ENCODE peak calls at places on chromosomes 1 and 21, in five cellular contexts. J, X, S, V and P are unnamed samples.

GRCh38 chr21:45056917-45057560 is 17.3 kb upstream of the ADARB1 start:
- DNase-seq in X (no peak), V (peak), S (no peak), J (no peak), P (no peak)

GRCh38 chr1:2196901-2197638 is 2.5 kb upstream of the FAAP20 start:
- DNase-seq in V (no peak), S (no peak), X (no peak), J (no peak), P (no peak)

GRCh38 chr21:27077501-27077900 is 110.6 kb upstream of the ADAMTS5 start:
- DNase-seq in X (no peak), S (no peak), J (no peak), V (no peak), P (no peak)

GRCh38 chr21:43758132-43758619 is 17.9 kb downstream of the CSTB start:
- DNase-seq in S (no peak), J (no peak), X (peak), V (no peak), P (peak)

GRCh38 chr1:66331641-66332523 is 202.1 kb upstream of the SGIP1 start:
- DNase-seq in X (peak), V (peak), S (no peak), J (peak), P (peak)

GRCh38 chr1:151346082-151346768 is 827 bp downstream of the RFX5 start:
- DNase-seq in S (no peak), X (no peak), V (no peak), J (no peak), P (no peak)

GRCh38 chr1:210711825-210712224 is 383.1 kb downstream of the HHAT start:
- DNase-seq in J (no peak), S (no peak), X (no peak), V (no peak), P (no peak)

GRCh38 chr1:9371951-9372350 is 79.3 kb downstream of the SPSB1 start:
- DNase-seq in V (no peak), J (no peak), X (no peak), S (no peak), P (no peak)

GRCh38 chr1:118115567-118116272 is 69.3 kb downstream of the SPAG17 start:
- DNase-seq in J (no peak), V (no peak), X (no peak), S (no peak), P (no peak)

GRCh38 chr1:221620437-221621384 is 121.2 kb downstream of the DUSP10 start:
- DNase-seq in X (no peak), V (no peak), J (no peak), S (no peak), P (no peak)

GRCh38 chr1:196393742-196394141 is 214.5 kb downstream of the KCNT2 start:
- DNase-seq in J (peak), X (no peak), V (peak), S (no peak), P (no peak)

GRCh38 chr1:240765732-240766363 is 153.9 kb upstream of the GREM2 start:
- DNase-seq in S (no peak), X (no peak), J (no peak), V (no peak), P (no peak)

GRCh38 chr1:96710708-96711477 is 10.7 kb upstream of the PTBP2 start:
- DNase-seq in J (no peak), V (no peak), X (no peak), S (no peak), P (no peak)

GRCh38 chr1:22225858-22226584 is 83.1 kb upstream of the WNT4 start:
- DNase-seq in S (no peak), V (no peak), X (no peak), J (no peak), P (no peak)

GRCh38 chr1:168643152-168643551 is 66.7 kb downstream of the XCL1 start:
- DNase-seq in X (no peak), V (no peak), S (no peak), J (no peak), P (no peak)

GRCh38 chr1:53484705-53485477 is 25.7 kb downstream of the DMRTB1 start:
- DNase-seq in V (no peak), S (no peak), X (no peak), J (no peak), P (no peak)

GRCh38 chr1:50832167-50832566 is 127.9 kb downstream of the FAF1 start:
- DNase-seq in X (no peak), J (no peak), V (no peak), S (no peak), P (no peak)

GRCh38 chr1:162029205-162029604 is 5.5 kb upstream of the OLFML2B start:
- DNase-seq in S (no peak), J (no peak), V (no peak), X (no peak), P (no peak)

GRCh38 chr1:44029911-44030605 is 1.2 kb downstream of the SLC6A9 start:
- DNase-seq in S (peak), X (peak), V (peak), J (peak), P (peak)

GRCh38 chr1:225809842-225810578 is at the start of gene EPHX1:
- DNase-seq in V (peak), S (peak), J (peak), X (peak), P (peak)

GRCh38 chr1:30919025-30919881 is 10.7 kb upstream of the SDC3 start:
- DNase-seq in J (no peak), S (no peak), V (peak), X (no peak), P (no peak)

GRCh38 chr21:27379381-27379780 is 412.5 kb upstream of the ADAMTS5 start:
- DNase-seq in J (no peak), S (no peak), X (no peak), V (no peak), P (no peak)

GRCh38 chr1:224769987-224770693 is 154.0 kb downstream of the CNIH3 start:
- DNase-seq in J (no peak), S (no peak), V (no peak), X (no peak), P (peak)

GRCh38 chr1:212782422-212783154 is 9.0 kb downstream of the NSL1 start:
- DNase-seq in J (no peak), X (no peak), S (no peak), V (no peak), P (no peak)

GRCh38 chr1:223062177-223062576 is 80.9 kb downstream of the TLR5 start:
- DNase-seq in X (no peak), V (no peak), J (no peak), S (no peak), P (no peak)

GRCh38 chr1:30929135-30929889 is 20.8 kb upstream of the SDC3 start:
- DNase-seq in S (no peak), X (no peak), J (no peak), V (no peak), P (peak)

GRCh38 chr1:7584643-7585042 is 186.5 kb upstream of the VAMP3 start:
- DNase-seq in X (no peak), S (no peak), J (no peak), V (peak), P (no peak)

GRCh38 chr1:11196945-11197344 is 7.8 kb downstream of the ANGPTL7 start:
- DNase-seq in X (no peak), S (no peak), V (no peak), J (no peak), P (no peak)

GRCh38 chr1:156499703-156500577 is 635 bp downstream of the MEF2D start:
- DNase-seq in J (no peak), S (no peak), X (no peak), V (peak), P (no peak)

GRCh38 chr21:34022557-34023335 is 50.6 kb upstream of the MRPS6 start:
- DNase-seq in S (no peak), J (no peak), X (no peak), V (no peak), P (no peak)

GRCh38 chr1:223609066-223609465 is 56.4 kb downstream of the CAPN8 start:
- DNase-seq in V (no peak), S (no peak), J (no peak), X (no peak), P (no peak)

GRCh38 chr1:47809301-47810084 is 187.7 kb downstream of the TRABD2B start:
- DNase-seq in J (no peak), V (no peak), X (no peak), S (no peak), P (no peak)

GRCh38 chr1:35592991-35593769 is 20.1 kb downstream of the TFAP2E start:
- DNase-seq in S (no peak), X (no peak), V (no peak), J (no peak), P (no peak)

GRCh38 chr1:110240476-110241210 is 30.5 kb downstream of the KCNC4 start:
- DNase-seq in V (no peak), S (no peak), J (no peak), X (no peak), P (no peak)

GRCh38 chr21:46557469-46557868 is 47.4 kb downstream of the S100B start:
- DNase-seq in X (no peak), V (peak), S (no peak), J (no peak), P (no peak)

GRCh38 chr21:18908641-18909040 is 505.1 kb upstream of the TMPRSS15 start:
- DNase-seq in J (no peak), V (no peak), X (no peak), S (no peak), P (no peak)

GRCh38 chr1:46520063-46520911 is 30.7 kb downstream of the DMBX1 start:
- DNase-seq in J (no peak), S (peak), X (no peak), V (no peak), P (no peak)

GRCh38 chr1:218426343-218426657 is 81.2 kb downstream of the TGFB2 start:
- DNase-seq in J (peak), S (no peak), X (no peak), V (no peak), P (no peak)

GRCh38 chr1:91827094-91828006 is 58.6 kb downstream of the TGFBR3 start:
- DNase-seq in J (no peak), X (peak), S (no peak), V (peak), P (peak)

GRCh38 chr1:112493351-112493750 is 15.4 kb upstream of the WNT2B start:
- DNase-seq in X (no peak), V (no peak), S (no peak), J (no peak), P (no peak)

GRCh38 chr1:112488141-112488540 is 20.6 kb upstream of the WNT2B start:
- DNase-seq in J (no peak), V (no peak), S (no peak), X (no peak), P (no peak)
- TF ChIP-seq POLR2A in J (no peak), V (no peak), S (no peak), X (no peak), P (no peak)

DNA sequence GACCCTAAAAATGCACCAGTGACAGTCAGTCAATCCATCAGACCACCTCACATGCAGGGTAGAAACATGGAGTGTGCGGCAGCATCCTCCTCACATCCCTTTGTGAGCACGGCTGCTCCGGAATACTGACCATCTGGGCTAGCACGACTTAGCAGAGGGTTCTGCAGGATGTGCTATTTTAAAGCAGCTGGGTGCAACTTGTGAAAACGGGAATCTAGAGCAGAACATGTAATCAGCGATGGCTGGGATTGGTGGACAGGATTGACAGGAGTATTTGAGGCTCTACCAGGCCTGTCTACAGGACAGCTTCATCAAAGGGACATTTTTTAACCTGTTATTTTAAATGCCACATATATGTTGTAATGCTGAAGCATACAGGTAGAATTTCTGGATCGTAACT is 16.8 kb upstream of the PLEKHM2 start:
- DNase-seq in V (no peak), S (no peak), X (no peak), J (no peak), P (no peak)
- TF ChIP-seq POLR2A in V (no peak), S (no peak), X (no peak), J (no peak), P (no peak)

GRCh38 chr1:29124366-29125236 is 898 bp upstream of the TMEM200B start:
- DNase-seq in J (peak), V (peak), S (peak), X (no peak), P (peak)
- TF ChIP-seq POLR2A in J (peak), V (no peak), S (no peak), X (peak), P (peak)

DNA sequence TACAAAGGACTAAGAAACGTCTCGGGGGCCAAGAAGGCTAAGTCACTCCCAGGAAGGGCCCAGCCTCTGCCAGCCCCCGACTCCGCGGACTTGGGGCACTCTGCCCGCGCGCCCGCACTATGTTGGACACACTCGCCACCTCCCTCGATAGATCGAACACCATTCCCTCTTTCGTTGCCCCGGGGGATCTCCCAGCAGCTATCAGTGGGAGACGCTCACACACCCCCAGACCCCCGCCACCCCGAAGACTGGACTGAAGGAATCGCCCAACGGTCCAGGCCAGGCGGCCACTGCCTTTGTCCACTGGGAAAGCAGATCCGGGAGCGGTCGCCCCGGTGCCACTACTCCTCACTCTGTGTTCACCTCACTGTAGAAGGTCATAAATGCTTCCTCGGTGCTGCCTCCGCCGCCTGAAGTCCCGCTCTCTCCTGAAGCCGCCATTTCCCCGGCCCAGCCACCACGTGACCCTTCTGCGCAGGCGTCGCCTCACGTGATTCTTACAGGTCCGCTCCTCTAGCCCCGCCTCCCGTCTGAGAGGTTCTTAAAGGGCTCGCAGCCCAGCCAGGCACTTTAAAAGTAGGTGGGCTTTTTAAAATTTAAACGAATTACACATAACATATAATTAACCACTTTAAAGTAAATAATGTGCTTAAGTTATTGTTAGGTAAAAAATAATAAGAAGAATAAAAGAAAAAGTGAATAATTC is at the start of gene DNAJC8:
- DNase-seq in J (peak), S (peak), V (peak), X (peak), P (peak)
- TF ChIP-seq POLR2A in J (peak), S (peak), V (no peak), X (peak), P (peak)

GRCh38 chr1:25644962-25645361 is 28.4 kb downstream of the MAN1C1 start:
- DNase-seq in V (peak), X (no peak), S (no peak), J (no peak), P (peak)
- TF ChIP-seq POLR2A in V (no peak), X (no peak), S (no peak), J (no peak), P (no peak)

GRCh38 chr21:38303300-38303699 is 46.5 kb downstream of the KCNJ15 start:
- DNase-seq in X (peak), V (peak), J (peak), S (no peak), P (no peak)

GRCh38 chr21:38308010-38308784 is 51.4 kb downstream of the KCNJ15 start:
- DNase-seq in S (no peak), V (no peak), X (no peak), J (no peak), P (no peak)

GRCh38 chr21:38306407-38306806 is 49.6 kb downstream of the KCNJ15 start:
- DNase-seq in J (no peak), X (no peak), V (no peak), S (no peak), P (no peak)

GRCh38 chr21:38308785-38309119 is 52.0 kb downstream of the KCNJ15 start:
- DNase-seq in X (no peak), J (no peak), S (no peak), V (no peak), P (no peak)

DNA sequence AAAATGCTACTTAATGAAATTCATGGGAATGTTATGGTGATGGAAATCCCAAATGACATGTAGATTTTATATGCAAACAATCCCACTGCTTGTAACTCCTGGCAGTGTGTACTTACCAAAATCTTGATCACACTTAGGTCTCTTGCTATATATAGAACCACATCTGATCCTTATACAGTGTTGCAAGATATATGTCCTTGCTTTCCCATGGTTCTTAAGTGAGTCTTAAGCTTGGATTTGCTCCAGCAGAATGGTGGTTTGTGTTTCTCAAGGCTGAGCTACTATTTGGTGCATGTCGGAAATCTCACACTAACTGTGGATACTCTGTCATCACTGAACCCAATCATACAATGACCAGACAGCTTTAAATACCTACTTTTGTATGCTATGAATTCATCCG is 50.0 kb downstream of the KCNJ15 start:
- DNase-seq in X (no peak), V (no peak), S (no peak), J (no peak), P (no peak)
- TF ChIP-seq POLR2A in X (no peak), V (no peak), S (no peak), J (no peak), P (no peak)

GRCh38 chr1:67840449-67840848 is 7.2 kb upstream of the GNG12 start:
- DNase-seq in J (no peak), X (no peak), S (no peak), V (no peak), P (no peak)
- TF ChIP-seq POLR2A in J (no peak), X (no peak), S (no peak), V (no peak), P (no peak)

GRCh38 chr1:244325056-244325764 is 126.5 kb downstream of the ADSS2 start:
- DNase-seq in J (no peak), X (no peak), S (no peak), V (peak), P (no peak)
- TF ChIP-seq POLR2A in J (no peak), X (no peak), S (no peak), V (no peak), P (no peak)

GRCh38 chr1:116254776-116255175 is 118.3 kb upstream of the ATP1A1 start:
- DNase-seq in X (no peak), S (no peak), V (no peak), J (no peak), P (no peak)
- TF ChIP-seq POLR2A in X (no peak), S (no peak), V (no peak), J (no peak), P (no peak)

GRCh38 chr1:159924025-159924790 is 1.1 kb downstream of the TAGLN2 start:
- DNase-seq in X (peak), V (peak), J (peak), S (peak), P (peak)
- TF ChIP-seq POLR2A in X (peak), V (no peak), J (peak), S (no peak), P (peak)